ENCODE peak calls at places on chromosomes 6 and 20, in nine cellular contexts. U is choroid plexus epithelial cell, I is progenitor cell of endocrine pancreas, D is RWPE1, O is nephron progenitor cell, X is SK-N-SH, R is ascending aorta, H is activated B cell treated with CpG ODN at 0.5 μM for 24 hours, F is OCI-LY7. V is an unnamed sample.

GRCh38 chr6:101578306-101578705 is 184.8 kb downstream of the GRIK2 start:
- DNase-seq in D (no peak), H (no peak), O (no peak), U (no peak), F (no peak), X (no peak), R (no peak), I (no peak), V (no peak)

GRCh38 chr6:142303191-142303564 is 1.4 kb downstream of the ADGRG6 start:
- DNase-seq in X (no peak), H (no peak), D (no peak), O (no peak), U (no peak), I (no peak), R (no peak), F (no peak), V (no peak)

GRCh38 chr20:9838035-9838377 is 870 bp downstream of the PAK5 start:
- DNase-seq in O (peak), X (peak), H (no peak), I (no peak), F (no peak), D (no peak), U (no peak), R (no peak), V (peak)

GRCh38 chr20:44001667-44002596 is 87.3 kb downstream of the TOX2 start:
- DNase-seq in X (no peak), O (no peak), R (no peak), I (no peak), U (no peak), D (no peak), F (no peak), H (no peak), V (no peak)

GRCh38 chr6:142566628-142567396 is 265.0 kb downstream of the ADGRG6 start:
- DNase-seq in I (peak), U (peak), F (peak), R (no peak), D (peak), H (no peak), O (peak), X (peak), V (peak)

GRCh38 chr6:6820688-6821238 is 232.2 kb downstream of the LY86 start:
- DNase-seq in U (no peak), H (no peak), D (peak), R (no peak), F (no peak), O (no peak), I (no peak), X (no peak), V (peak)

GRCh38 chr20:2238601-2239000 is 57.2 kb upstream of the TGM3 start:
- DNase-seq in O (no peak), U (no peak), R (no peak), D (no peak), I (no peak), F (no peak), X (no peak), H (no peak), V (no peak)

GRCh38 chr6:156283091-156283490 is 494.1 kb upstream of the ARID1B start:
- DNase-seq in O (no peak), F (peak), R (no peak), U (no peak), H (no peak), D (no peak), I (no peak), X (no peak), V (no peak)

GRCh38 chr6:144248470-144249301 is 36.4 kb upstream of the UTRN start:
- DNase-seq in U (peak), R (no peak), H (no peak), F (no peak), O (no peak), D (no peak), I (no peak), X (no peak), V (no peak)

GRCh38 chr6:84804720-84805119 is 40.3 kb upstream of the TBX18 start:
- DNase-seq in R (no peak), F (no peak), H (no peak), O (no peak), I (no peak), U (peak), D (peak), X (no peak), V (no peak)

GRCh38 chr6:46393161-46393939 is 97.9 kb downstream of the RCAN2 start:
- DNase-seq in R (no peak), I (no peak), D (no peak), X (no peak), F (no peak), O (no peak), H (no peak), U (no peak), V (peak)

GRCh38 chr6:156599367-156599766 is 177.8 kb upstream of the ARID1B start:
- DNase-seq in R (no peak), H (no peak), I (no peak), F (no peak), D (no peak), O (no peak), U (no peak), X (no peak), V (no peak)

GRCh38 chr6:47258724-47259347 is 50.9 kb downstream of the TNFRSF21 start:
- DNase-seq in D (no peak), O (no peak), U (no peak), I (no peak), X (peak), R (no peak), H (no peak), F (no peak), V (no peak)

GRCh38 chr6:42093582-42094329 is 43.4 kb downstream of the TAF8 start:
- DNase-seq in F (no peak), I (no peak), X (no peak), R (no peak), D (no peak), U (no peak), H (no peak), O (no peak), V (peak)

GRCh38 chr6:84228198-84228543 is 728 bp upstream of the CEP162 start:
- DNase-seq in R (no peak), D (no peak), H (no peak), O (no peak), X (no peak), I (no peak), F (no peak), U (no peak), V (no peak)

GRCh38 chr20:58570181-58570859 is 55.1 kb upstream of the APCDD1L start:
- DNase-seq in F (no peak), D (no peak), O (no peak), I (no peak), H (no peak), X (peak), U (no peak), R (no peak), V (no peak)

GRCh38 chr20:9147553-9148024 is 78.7 kb downstream of the PLCB4 start:
- DNase-seq in H (no peak), O (no peak), X (no peak), I (no peak), D (no peak), F (no peak), R (no peak), U (peak), V (no peak)

GRCh38 chr6:106609699-106610098 is 19.6 kb downstream of the RTN4IP1 start:
- DNase-seq in X (peak), H (no peak), I (no peak), R (no peak), F (peak), D (no peak), O (no peak), U (peak), V (peak)

GRCh38 chr6:4355241-4355640 is 219.9 kb upstream of the ECI2 start:
- DNase-seq in F (no peak), U (peak), I (no peak), H (no peak), R (no peak), X (no peak), D (peak), O (no peak), V (no peak)

GRCh38 chr20:1577906-1578305 is 20.4 kb upstream of the SIRPD start:
- DNase-seq in H (no peak), U (no peak), X (no peak), D (no peak), I (no peak), R (no peak), F (no peak), O (no peak), V (no peak)

GRCh38 chr20:50980851-50981713 is 22.5 kb downstream of the MOCS3 start:
- DNase-seq in O (peak), H (peak), R (no peak), D (peak), I (peak), X (peak), F (peak), U (peak), V (peak)

GRCh38 chr20:652611-653109 is 340 bp downstream of the SRXN1 start:
- DNase-seq in X (no peak), R (no peak), H (no peak), F (no peak), D (no peak), U (peak), O (no peak), I (no peak), V (peak)

GRCh38 chr20:62660768-62661167 is 18.5 kb downstream of the SLCO4A1 start:
- DNase-seq in O (no peak), R (no peak), U (no peak), F (no peak), D (no peak), I (no peak), X (no peak), H (no peak), V (no peak)

DNA sequence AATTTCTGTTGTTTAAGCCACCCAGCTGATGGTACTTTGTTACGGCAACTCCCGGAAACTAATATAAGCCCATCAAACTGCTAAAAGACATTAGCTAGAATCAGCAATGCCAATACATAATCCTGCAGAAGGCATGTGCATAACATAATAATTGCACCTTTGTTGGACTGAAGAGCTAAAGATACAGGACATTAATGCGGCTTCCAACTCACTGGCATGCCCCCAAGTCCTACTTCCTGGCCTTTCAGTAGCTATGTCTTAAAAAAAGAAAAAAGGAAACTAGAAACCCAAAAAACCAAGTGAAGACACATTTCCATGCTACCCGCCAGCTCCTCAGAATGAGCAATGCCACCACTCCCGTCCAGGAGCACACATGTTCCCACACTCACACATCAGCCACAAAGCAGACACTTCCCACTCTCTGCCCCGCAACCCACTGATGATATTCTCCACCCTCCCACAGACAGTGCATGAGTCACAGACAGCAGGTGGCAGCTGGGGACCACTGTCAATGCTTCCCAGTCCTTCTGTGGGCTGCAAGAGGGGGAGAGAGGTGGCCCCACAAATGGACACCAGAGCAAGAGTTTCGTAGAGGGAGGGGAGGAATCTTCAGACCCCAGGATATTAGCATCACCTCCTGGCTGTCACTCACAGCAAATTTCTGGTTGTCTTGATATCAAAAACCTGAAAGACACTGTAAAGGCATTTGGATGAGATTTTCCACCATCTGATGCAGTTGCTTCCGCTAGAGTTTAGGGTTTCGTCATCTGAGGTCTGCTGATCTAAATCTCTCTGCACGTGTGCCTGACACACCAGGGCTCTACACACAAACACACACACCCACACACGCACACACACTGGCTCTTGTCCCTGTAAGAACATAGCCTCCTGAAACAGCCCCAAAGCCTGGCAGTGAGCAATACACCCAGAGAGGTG is 32.8 kb downstream of the GFOD1 start:
- DNase-seq in H (peak), O (no peak), I (no peak), U (peak), R (peak), X (peak), D (no peak), F (peak), V (no peak)
- TF ChIP-seq CTCF in H (no peak), O (no peak), I (no peak), U (no peak), R (no peak), X (no peak), D (no peak), F (peak), V (no peak)

GRCh38 chr20:41247523-41248370 is 69.8 kb downstream of the ZHX3 start:
- DNase-seq in H (no peak), D (no peak), U (no peak), X (no peak), R (no peak), I (no peak), O (no peak), F (no peak), V (no peak)

GRCh38 chr20:41242352-41242751 is 75.2 kb downstream of the ZHX3 start:
- DNase-seq in D (no peak), R (no peak), U (no peak), F (no peak), X (no peak), I (no peak), H (no peak), O (no peak), V (no peak)

GRCh38 chr20:41242807-41243206 is 74.7 kb downstream of the ZHX3 start:
- DNase-seq in X (no peak), H (no peak), U (no peak), D (no peak), O (no peak), I (no peak), F (no peak), R (no peak), V (no peak)

GRCh38 chr20:41248371-41249024 is 69.0 kb downstream of the ZHX3 start:
- DNase-seq in I (no peak), F (peak), X (no peak), U (peak), R (no peak), D (peak), O (no peak), H (no peak), V (no peak)

GRCh38 chr20:41245086-41245707 is 72.3 kb downstream of the ZHX3 start:
- DNase-seq in F (no peak), U (peak), O (no peak), R (no peak), D (no peak), I (no peak), X (no peak), H (no peak), V (no peak)
- TF ChIP-seq CTCF in F (no peak), U (peak), O (no peak), R (peak), D (no peak), I (no peak), X (no peak), H (no peak), V (no peak)

DNA sequence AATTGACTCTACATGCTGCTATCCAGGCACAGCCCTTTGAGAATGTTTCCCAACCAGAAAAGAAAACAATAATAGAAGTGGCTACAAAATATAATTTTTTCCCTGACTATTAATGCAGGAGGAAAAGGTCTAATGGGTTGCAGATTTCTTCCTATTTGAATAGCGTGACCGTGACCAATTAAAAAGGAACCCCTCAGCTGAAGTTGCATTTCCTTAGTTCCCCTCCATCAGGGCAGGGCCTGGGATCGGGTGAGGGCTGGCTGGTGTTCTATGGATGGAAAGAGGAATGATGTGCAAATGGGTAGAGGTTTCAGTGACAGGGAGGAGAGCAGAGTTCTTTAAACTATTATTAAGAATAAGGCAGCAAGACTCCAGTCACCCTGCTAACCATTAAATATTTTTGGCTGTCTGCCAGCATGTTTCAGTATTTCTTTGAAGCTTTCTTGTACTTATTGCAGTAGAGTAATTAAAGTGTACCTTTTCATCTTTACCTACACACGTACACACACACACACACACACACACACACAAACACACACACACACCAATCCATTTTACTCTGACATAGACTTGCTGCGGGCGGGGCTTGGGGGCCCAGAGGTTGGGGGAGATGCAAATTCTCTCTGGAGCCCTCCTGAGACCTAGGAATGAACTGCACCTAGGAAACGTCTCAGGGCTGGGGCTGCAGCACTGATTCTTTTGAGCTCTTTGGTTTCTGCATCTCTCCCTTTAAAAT is 154.8 kb upstream of the SLC35B3 start:
- DNase-seq in X (peak), D (peak), I (no peak), O (peak), R (no peak), U (peak), F (no peak), H (no peak), V (no peak)
- TF ChIP-seq CTCF in X (no peak), D (no peak), I (peak), O (no peak), R (no peak), U (peak), F (no peak), H (no peak), V (no peak)

GRCh38 chr20:53336892-53337291 is 256.7 kb downstream of the ZNF217 start:
- DNase-seq in I (no peak), R (no peak), D (no peak), F (peak), O (no peak), H (no peak), U (no peak), X (no peak), V (no peak)
- TF ChIP-seq CTCF in I (no peak), R (no peak), D (no peak), F (peak), O (no peak), H (no peak), U (no peak), X (no peak), V (no peak)